ENCODE peak calls at places on chromosomes 3 and 15, in seven cellular contexts. One of them, this sample, is unnamed.
A peak's percentile ranks its signal among the peaks of the same experiment; 100 is the strongest.

GRCh38 chr3:119091936-119092677 is 53.9 kb upstream of the TEX55 start:
- DNase-seq in GM23338: no peak
- DNase-seq in breast epithelium: no peak
- DNase-seq in adrenal gland: no peak
- DNase-seq in IMR-90: no peak
- DNase-seq in left lung: no peak
- DNase-seq in tibial artery: no peak
- DNase-seq in this sample: no peak

GRCh38 chr15:37981781-37982180 is 47.3 kb downstream of the TMCO5A start:
- DNase-seq in adrenal gland: no peak
- DNase-seq in breast epithelium: no peak
- DNase-seq in GM23338: peak; percentile 33
- DNase-seq in left lung: no peak
- DNase-seq in tibial artery: no peak
- DNase-seq in IMR-90: peak; percentile 55
- DNase-seq in this sample: peak; percentile 28

GRCh38 chr3:12993623-12994356 is 79.4 kb downstream of the IQSEC1 start:
- DNase-seq in IMR-90: no peak
- DNase-seq in tibial artery: no peak
- DNase-seq in left lung: no peak
- DNase-seq in breast epithelium: no peak
- DNase-seq in adrenal gland: no peak
- DNase-seq in GM23338: peak; percentile 60
- DNase-seq in this sample: peak; percentile 25

GRCh38 chr3:99442599-99442998 is 195.8 kb upstream of the COL8A1 start:
- DNase-seq in GM23338: no peak
- DNase-seq in breast epithelium: no peak
- DNase-seq in left lung: no peak
- DNase-seq in IMR-90: no peak
- DNase-seq in tibial artery: no peak
- DNase-seq in adrenal gland: no peak
- DNase-seq in this sample: no peak

GRCh38 chr3:141913150-141913811 is 36.8 kb downstream of the ATP1B3 start:
- DNase-seq in left lung: no peak
- DNase-seq in adrenal gland: peak; percentile 47
- DNase-seq in IMR-90: peak; percentile 62
- DNase-seq in breast epithelium: no peak
- DNase-seq in GM23338: peak; percentile 78
- DNase-seq in tibial artery: no peak
- DNase-seq in this sample: peak; percentile 55

GRCh38 chr15:25176616-25176923 is 221.8 kb downstream of the SNRPN start:
- DNase-seq in tibial artery: no peak
- DNase-seq in GM23338: no peak
- DNase-seq in adrenal gland: no peak
- DNase-seq in breast epithelium: peak; percentile 37
- DNase-seq in IMR-90: no peak
- DNase-seq in left lung: no peak
- DNase-seq in this sample: no peak

GRCh38 chr15:91857772-91858171 is 4.3 kb downstream of the SLCO3A1 start:
- DNase-seq in GM23338: no peak
- DNase-seq in adrenal gland: no peak
- DNase-seq in IMR-90: no peak
- DNase-seq in left lung: no peak
- DNase-seq in breast epithelium: no peak
- DNase-seq in tibial artery: no peak
- DNase-seq in this sample: no peak

GRCh38 chr3:141798455-141798854 is 35.2 kb downstream of the GRK7 start:
- DNase-seq in GM23338: no peak
- DNase-seq in left lung: no peak
- DNase-seq in IMR-90: no peak
- DNase-seq in tibial artery: no peak
- DNase-seq in adrenal gland: no peak
- DNase-seq in breast epithelium: no peak
- DNase-seq in this sample: no peak

GRCh38 chr3:183591881-183592521 is 36.5 kb upstream of the KLHL6 start:
- DNase-seq in tibial artery: no peak
- DNase-seq in adrenal gland: no peak
- DNase-seq in breast epithelium: no peak
- DNase-seq in GM23338: peak; percentile 58
- DNase-seq in left lung: no peak
- DNase-seq in IMR-90: no peak
- DNase-seq in this sample: no peak

GRCh38 chr15:85947936-85948335 is 131.7 kb upstream of the AGBL1 start:
- DNase-seq in tibial artery: no peak
- DNase-seq in GM23338: no peak
- DNase-seq in breast epithelium: no peak
- DNase-seq in IMR-90: no peak
- DNase-seq in adrenal gland: no peak
- DNase-seq in left lung: no peak
- DNase-seq in this sample: no peak

GRCh38 chr3:121545049-121545563 is 682 bp downstream of the POLQ start:
- DNase-seq in tibial artery: no peak
- DNase-seq in adrenal gland: no peak
- DNase-seq in breast epithelium: no peak
- DNase-seq in GM23338: peak; percentile 33
- DNase-seq in left lung: no peak
- DNase-seq in IMR-90: no peak
- DNase-seq in this sample: no peak

GRCh38 chr3:111895079-111895478 is 36.0 kb downstream of the PHLDB2 start:
- DNase-seq in GM23338: peak; percentile 59
- DNase-seq in tibial artery: no peak
- DNase-seq in left lung: no peak
- DNase-seq in breast epithelium: no peak
- DNase-seq in IMR-90: peak; percentile 76
- DNase-seq in adrenal gland: no peak
- DNase-seq in this sample: no peak

GRCh38 chr15:64883097-64883581 is 28.6 kb upstream of the ANKDD1A start:
- DNase-seq in adrenal gland: no peak
- DNase-seq in GM23338: no peak
- DNase-seq in IMR-90: peak; percentile 33
- DNase-seq in breast epithelium: no peak
- DNase-seq in tibial artery: no peak
- DNase-seq in left lung: no peak
- DNase-seq in this sample: no peak

GRCh38 chr15:38378162-38378560 is 75.8 kb upstream of the FAM98B start:
- DNase-seq in adrenal gland: peak; percentile 26
- DNase-seq in breast epithelium: no peak
- DNase-seq in IMR-90: peak; percentile 36
- DNase-seq in tibial artery: peak; percentile 69
- DNase-seq in left lung: peak; percentile 41
- DNase-seq in GM23338: no peak
- DNase-seq in this sample: peak; percentile 13

GRCh38 chr3:99006686-99007085 is 105.2 kb upstream of the DCBLD2 start:
- DNase-seq in IMR-90: no peak
- DNase-seq in tibial artery: no peak
- DNase-seq in breast epithelium: no peak
- DNase-seq in left lung: no peak
- DNase-seq in GM23338: no peak
- DNase-seq in adrenal gland: no peak
- DNase-seq in this sample: no peak

GRCh38 chr15:96947296-96947695 is 616.8 kb downstream of the NR2F2 start:
- DNase-seq in tibial artery: no peak
- DNase-seq in breast epithelium: no peak
- DNase-seq in adrenal gland: no peak
- DNase-seq in IMR-90: no peak
- DNase-seq in left lung: no peak
- DNase-seq in GM23338: peak; percentile 37
- DNase-seq in this sample: no peak

GRCh38 chr15:49135342-49135857 is 20.0 kb downstream of the COPS2 start:
- DNase-seq in breast epithelium: no peak
- DNase-seq in tibial artery: no peak
- DNase-seq in GM23338: no peak
- DNase-seq in adrenal gland: no peak
- DNase-seq in left lung: no peak
- DNase-seq in IMR-90: peak; percentile 6
- DNase-seq in this sample: no peak

DNA sequence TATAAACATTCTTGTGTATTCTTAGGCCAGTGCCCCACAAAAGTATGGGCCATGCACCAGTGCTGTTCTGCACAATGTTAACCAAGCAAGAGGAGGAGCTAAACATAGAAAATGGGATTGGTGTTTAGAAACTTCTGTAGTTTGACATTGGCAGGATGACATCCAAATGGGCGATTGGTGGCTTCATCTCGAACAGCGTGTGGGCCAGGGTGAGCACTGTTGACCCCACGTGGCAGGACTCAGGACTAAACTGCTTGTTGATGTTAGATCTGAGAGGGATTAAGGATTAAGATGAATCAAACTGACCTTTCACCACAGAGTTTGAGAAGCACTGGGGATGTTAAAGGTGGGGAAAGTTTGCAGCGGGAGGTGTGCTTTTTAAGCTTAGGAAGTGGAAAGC is 31.9 kb downstream of the ZNF710 start:
- DNase-seq in tibial artery: peak; percentile 7
- DNase-seq in breast epithelium: no peak
- DNase-seq in left lung: peak; percentile 2
- DNase-seq in adrenal gland: no peak
- DNase-seq in IMR-90: no peak
- DNase-seq in GM23338: no peak
- DNase-seq in this sample: no peak
- H3K4me1 ChIP-seq in tibial artery: no peaks in the 10 kb centered on the region
- H3K4me1 ChIP-seq in breast epithelium: peaks cover 4% of the 10 kb centered on the region
- H3K4me1 ChIP-seq in left lung: peaks cover 47% of the 10 kb centered on the region
- H3K4me1 ChIP-seq in adrenal gland: peaks cover 55% of the 10 kb centered on the region
- H3K4me1 ChIP-seq in IMR-90: peaks cover 30% of the 10 kb centered on the region
- H3K4me1 ChIP-seq in GM23338: peaks cover 22% of the 10 kb centered on the region
- H3K4me1 ChIP-seq in this sample: peaks cover 7% of the 10 kb centered on the region

GRCh38 chr15:74767167-74768098 is 14.4 kb upstream of the CSK start:
- DNase-seq in left lung: no peak
- DNase-seq in IMR-90: no peak
- DNase-seq in GM23338: no peak
- DNase-seq in breast epithelium: no peak
- DNase-seq in tibial artery: no peak
- DNase-seq in adrenal gland: no peak
- DNase-seq in this sample: no peak
- H3K4me3 ChIP-seq in left lung: no peak overlapping the region
- H3K4me3 ChIP-seq in IMR-90: no peak overlapping the region
- H3K4me3 ChIP-seq in GM23338: no peak overlapping the region
- H3K4me3 ChIP-seq in breast epithelium: no peak overlapping the region
- H3K4me3 ChIP-seq in tibial artery: no peak overlapping the region
- H3K4me3 ChIP-seq in adrenal gland: no peak overlapping the region
- H3K4me3 ChIP-seq in this sample: no peak overlapping the region

GRCh38 chr15:45377630-45378148 is 655 bp downstream of the GATM start:
- DNase-seq in left lung: no peak
- DNase-seq in IMR-90: no peak
- DNase-seq in breast epithelium: peak; percentile 55
- DNase-seq in tibial artery: peak; percentile 68
- DNase-seq in adrenal gland: peak; percentile 31
- DNase-seq in GM23338: peak; percentile 52
- DNase-seq in this sample: peak; percentile 20

GRCh38 chr15:45376967-45377629 is 1.2 kb downstream of the GATM start:
- DNase-seq in left lung: no peak
- DNase-seq in IMR-90: no peak
- DNase-seq in tibial artery: no peak
- DNase-seq in adrenal gland: no peak
- DNase-seq in breast epithelium: no peak
- DNase-seq in GM23338: no peak
- DNase-seq in this sample: no peak

GRCh38 chr15:45378913-45379262 is 544 bp upstream of the GATM start:
- DNase-seq in IMR-90: no peak
- DNase-seq in GM23338: peak; percentile 27
- DNase-seq in adrenal gland: no peak
- DNase-seq in breast epithelium: no peak
- DNase-seq in left lung: no peak
- DNase-seq in tibial artery: no peak
- DNase-seq in this sample: no peak

GRCh38 chr15:45376300-45376928 is 1.9 kb downstream of the GATM start:
- DNase-seq in IMR-90: no peak
- DNase-seq in left lung: no peak
- DNase-seq in adrenal gland: no peak
- DNase-seq in tibial artery: no peak
- DNase-seq in breast epithelium: no peak
- DNase-seq in GM23338: no peak
- DNase-seq in this sample: no peak

DNA sequence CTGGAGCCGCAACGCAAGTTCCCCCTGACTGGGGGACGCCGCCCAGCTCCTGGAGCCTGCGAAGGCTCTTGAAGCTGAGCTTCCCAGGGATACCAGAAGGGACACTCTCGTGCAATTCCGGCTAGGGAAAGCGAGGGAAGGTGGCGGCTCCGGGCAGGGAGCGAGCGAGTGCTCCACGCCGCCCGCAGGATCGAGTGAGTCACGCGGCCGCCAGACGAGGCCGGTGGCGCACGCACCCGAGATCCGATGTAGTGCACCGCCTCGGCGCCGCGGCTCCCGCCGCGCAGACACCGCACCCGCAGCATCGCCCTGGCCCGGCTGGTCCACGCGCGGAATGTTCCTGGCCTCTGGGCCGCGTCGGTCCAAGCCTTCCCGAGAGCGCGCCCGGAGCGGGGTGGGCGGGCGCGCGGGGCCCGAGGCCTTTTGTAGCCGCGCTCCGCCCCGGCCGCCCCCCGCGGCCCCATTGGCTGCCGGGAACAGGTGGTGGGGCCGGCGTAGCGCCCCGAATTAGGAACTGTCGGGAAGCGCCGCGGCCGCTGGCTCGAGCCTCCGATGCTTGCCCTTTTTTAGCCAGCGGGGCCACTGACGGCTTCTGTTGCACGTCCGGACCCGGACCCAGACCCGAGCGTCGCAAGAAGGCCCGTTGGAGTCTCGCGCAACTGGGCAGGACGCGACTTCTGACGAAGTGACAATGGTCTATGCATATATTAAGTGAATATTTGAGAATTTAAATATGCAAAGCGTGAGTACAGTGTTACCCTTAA is at the start of gene GATM:
- DNase-seq in GM23338: peak; percentile 88
- DNase-seq in IMR-90: peak; percentile 83
- DNase-seq in tibial artery: peak; percentile 93
- DNase-seq in left lung: peak; percentile 62
- DNase-seq in breast epithelium: peak; percentile 79
- DNase-seq in adrenal gland: peak; percentile 78
- DNase-seq in this sample: peak; percentile 82
- TF ChIP-seq CTCF in GM23338: peak; percentile 18
- TF ChIP-seq CTCF in IMR-90: peak; percentile 55
- TF ChIP-seq CTCF in tibial artery: peak; percentile 44
- TF ChIP-seq CTCF in left lung: peak; percentile 40
- TF ChIP-seq CTCF in breast epithelium: peak; percentile 48
- TF ChIP-seq CTCF in adrenal gland: peak; percentile 28
- TF ChIP-seq CTCF in this sample: peak; percentile 55

DNA sequence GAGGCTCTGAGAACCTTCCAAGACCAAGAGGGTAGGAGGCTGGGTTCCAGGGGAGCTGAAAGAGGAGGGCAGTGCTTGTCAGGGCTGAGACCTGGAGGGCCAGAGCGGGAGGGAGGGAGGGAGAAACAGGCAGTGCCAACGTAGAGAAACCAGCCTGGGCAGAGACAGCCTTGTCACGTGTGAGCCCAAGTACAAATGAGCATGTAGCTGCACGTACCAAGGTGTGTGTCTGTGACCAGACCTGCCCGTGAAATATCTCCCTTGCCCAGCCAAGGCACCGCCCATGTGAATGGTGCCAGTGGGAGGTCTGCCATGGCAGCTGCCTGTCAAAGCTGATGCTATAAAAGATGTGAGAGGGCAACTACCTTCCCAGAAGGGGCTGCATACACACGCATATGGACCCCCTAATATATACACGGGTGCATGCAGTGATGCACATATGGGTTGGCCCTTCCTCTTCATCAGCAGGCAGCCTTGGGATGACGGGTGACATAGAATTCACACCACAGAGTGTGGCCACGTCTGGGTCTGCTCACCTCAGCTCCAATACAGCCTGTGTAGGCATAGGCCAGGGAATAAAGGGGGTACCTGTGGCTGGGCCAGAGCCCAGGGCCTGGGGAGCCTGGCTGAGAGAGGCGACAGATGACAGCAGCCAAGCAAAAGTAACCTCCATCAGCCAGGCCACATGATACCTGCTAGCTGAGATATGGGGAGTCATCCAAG is 7.8 kb upstream of the CTDSPL start:
- DNase-seq in adrenal gland: no peak
- DNase-seq in breast epithelium: peak; percentile 71
- DNase-seq in IMR-90: no peak
- DNase-seq in tibial artery: no peak
- DNase-seq in GM23338: no peak
- DNase-seq in left lung: no peak
- DNase-seq in this sample: no peak
- H3K4me1 ChIP-seq in adrenal gland: no peaks in the 10 kb centered on the region
- H3K4me1 ChIP-seq in breast epithelium: no peaks in the 10 kb centered on the region
- H3K4me1 ChIP-seq in IMR-90: peaks cover 5% of the 10 kb centered on the region
- H3K4me1 ChIP-seq in tibial artery: no peaks in the 10 kb centered on the region
- H3K4me1 ChIP-seq in GM23338: peaks cover 24% of the 10 kb centered on the region
- H3K4me1 ChIP-seq in left lung: no peaks in the 10 kb centered on the region
- H3K4me1 ChIP-seq in this sample: no peaks in the 10 kb centered on the region

This sample was measured in BE2C.